ENCODE peak calls at places on chromosomes 4 and X, in five cellular contexts. H is mucosa of descending colon; G is stimulated activated CD4-positive, alpha-beta T cell treated with anti-CD3 and anti-CD28 coated beads, Interleukin-1b, Interleukin-23, amount 100 ng/mL, for 4 hours; S is GM03348; T is adrenal gland. A is an unnamed sample.

GRCh38 chr4:25750874-25751273 is 95.2 kb downstream of the SLC34A2 start:
- DNase-seq in H (no peak), G (no peak), S (no peak), T (no peak), A (no peak)

GRCh38 chr4:75512336-75513211 is 1.6 kb downstream of the RCHY1 start:
- DNase-seq in H (peak), G (no peak), S (peak), T (no peak), A (peak)

GRCh38 chr4:33065749-33066148 is 2345.6 kb downstream of the PCDH7 start:
- DNase-seq in H (no peak), G (no peak), S (no peak), T (no peak), A (no peak)

GRCh38 chr4:91958651-91959050 is 345.1 kb upstream of the GRID2 start:
- DNase-seq in H (no peak), G (no peak), S (no peak), T (no peak), A (peak)

GRCh38 chr4:15001825-15002658 is at the start of gene CPEB2:
- DNase-seq in H (peak), G (peak), S (peak), T (peak), A (peak)

GRCh38 chr4:164621886-164622521 is 131.9 kb upstream of the SMIM31 start:
- DNase-seq in H (no peak), G (no peak), S (no peak), T (no peak), A (peak)

GRCh38 chr4:137609693-137610450 is 77.6 kb upstream of the PCDH18 start:
- DNase-seq in H (no peak), G (no peak), S (peak), T (no peak), A (no peak)

GRCh38 chr4:22471999-22472434 is 43.8 kb downstream of the ADGRA3 start:
- DNase-seq in H (no peak), G (no peak), S (no peak), T (no peak), A (no peak)

GRCh38 chr4:133058701-133059100 is 90.4 kb upstream of the PCDH10 start:
- DNase-seq in H (no peak), G (no peak), S (no peak), T (no peak), A (no peak)

GRCh38 chrX:44017726-44018125 is 44.5 kb upstream of the NDP start:
- DNase-seq in H (no peak), G (no peak), S (no peak), T (no peak), A (no peak)

GRCh38 chr4:80322716-80323115 is 12.8 kb upstream of the CFAP299 start:
- DNase-seq in H (no peak), G (no peak), S (peak), T (no peak), A (peak)

GRCh38 chr4:132266374-132266773 is 882.7 kb upstream of the PCDH10 start:
- DNase-seq in H (no peak), G (no peak), S (no peak), T (no peak), A (no peak)

GRCh38 chr4:19686456-19686855 is 565.2 kb upstream of the SLIT2 start:
- DNase-seq in H (no peak), G (no peak), S (no peak), T (no peak), A (no peak)

GRCh38 chr4:145315828-145316227 is 135.4 kb upstream of the OTUD4 start:
- DNase-seq in H (no peak), G (no peak), S (peak), T (no peak), A (no peak)

GRCh38 chr4:184400375-184400870 is 73.9 kb downstream of the IRF2 start:
- DNase-seq in H (no peak), G (no peak), S (peak), T (peak), A (peak)

GRCh38 chrX:124211312-124211942 is 121.0 kb upstream of the TEX13D start:
- DNase-seq in H (no peak), G (no peak), S (peak), T (no peak), A (no peak)

GRCh38 chrX:10016516-10017132 is 49.5 kb downstream of the CLDN34 start:
- DNase-seq in H (no peak), G (no peak), S (no peak), T (no peak), A (no peak)

GRCh38 chrX:118901991-118902390 is 72.4 kb upstream of the LONRF3 start:
- DNase-seq in H (no peak), G (no peak), S (no peak), T (no peak), A (no peak)

GRCh38 chr4:11869471-11869870 is 440.8 kb upstream of the HS3ST1 start:
- DNase-seq in H (no peak), G (no peak), S (no peak), T (no peak), A (no peak)

GRCh38 chr4:174794706-174795105 is 34.3 kb downstream of the GLRA3 start:
- DNase-seq in H (no peak), G (no peak), S (no peak), T (no peak), A (no peak)

GRCh38 chr4:34323549-34324325 is 1920.6 kb downstream of the ARAP2 start:
- DNase-seq in H (no peak), G (no peak), S (peak), T (no peak), A (no peak)

GRCh38 chr4:26010266-26010665 is 96.2 kb downstream of the SMIM20 start:
- DNase-seq in H (no peak), G (no peak), S (no peak), T (no peak), A (no peak)

GRCh38 chr4:153543351-153543750 is 77.2 kb downstream of the TMEM131L start:
- DNase-seq in H (no peak), G (no peak), S (no peak), T (no peak), A (no peak)

GRCh38 chr4:13534344-13535063 is 9.8 kb downstream of the NKX3-2 start:
- DNase-seq in H (no peak), G (no peak), S (no peak), T (peak), A (no peak)